ENCODE peak calls at places on chromosomes 4 and X, in five cellular contexts. One of them, this sample, is unnamed.

GRCh38 chrX:132614297-132614696 is 125.5 kb upstream of the MBNL3 start:
- DNase-seq in GM23338: peak
- DNase-seq in CD4-positive, alpha-beta memory T cell: no peak
- DNase-seq in HEK293T: peak
- DNase-seq in naive B cell: no peak
- DNase-seq in this sample: no peak

GRCh38 chrX:139448996-139449395 is 81.5 kb upstream of the F9 start:
- DNase-seq in naive B cell: no peak
- DNase-seq in GM23338: no peak
- DNase-seq in CD4-positive, alpha-beta memory T cell: no peak
- DNase-seq in HEK293T: no peak
- DNase-seq in this sample: no peak

GRCh38 chr4:3257691-3258482 is 8.9 kb downstream of the MSANTD1 start:
- DNase-seq in GM23338: no peak
- DNase-seq in naive B cell: no peak
- DNase-seq in HEK293T: no peak
- DNase-seq in CD4-positive, alpha-beta memory T cell: no peak
- DNase-seq in this sample: no peak

GRCh38 chr4:185002784-185003183 is 15.5 kb upstream of the HELT start:
- DNase-seq in HEK293T: no peak
- DNase-seq in CD4-positive, alpha-beta memory T cell: no peak
- DNase-seq in naive B cell: no peak
- DNase-seq in GM23338: no peak
- DNase-seq in this sample: no peak

GRCh38 chr4:103443324-103443723 is 245.2 kb upstream of the CENPE start:
- DNase-seq in GM23338: no peak
- DNase-seq in HEK293T: no peak
- DNase-seq in naive B cell: no peak
- DNase-seq in CD4-positive, alpha-beta memory T cell: no peak
- DNase-seq in this sample: no peak

GRCh38 chrX:9464435-9465371 is at the start of gene TBL1X:
- DNase-seq in CD4-positive, alpha-beta memory T cell: peak
- DNase-seq in HEK293T: peak
- DNase-seq in GM23338: peak
- DNase-seq in naive B cell: peak
- DNase-seq in this sample: peak

GRCh38 chrX:6257025-6257424 is 28.4 kb upstream of the NLGN4X start:
- DNase-seq in naive B cell: no peak
- DNase-seq in CD4-positive, alpha-beta memory T cell: no peak
- DNase-seq in HEK293T: no peak
- DNase-seq in GM23338: no peak
- DNase-seq in this sample: no peak

GRCh38 chr4:89303177-89303576 is 4.4 kb downstream of the GPRIN3 start:
- DNase-seq in CD4-positive, alpha-beta memory T cell: peak
- DNase-seq in HEK293T: peak
- DNase-seq in GM23338: no peak
- DNase-seq in naive B cell: no peak
- DNase-seq in this sample: peak

GRCh38 chr4:64417974-64418373 is 8.7 kb upstream of the TECRL start:
- DNase-seq in GM23338: no peak
- DNase-seq in HEK293T: no peak
- DNase-seq in naive B cell: no peak
- DNase-seq in CD4-positive, alpha-beta memory T cell: no peak
- DNase-seq in this sample: no peak

GRCh38 chr4:68432320-68432719 is 14.9 kb upstream of the TMPRSS11E start:
- DNase-seq in CD4-positive, alpha-beta memory T cell: no peak
- DNase-seq in HEK293T: no peak
- DNase-seq in naive B cell: no peak
- DNase-seq in GM23338: no peak
- DNase-seq in this sample: no peak

GRCh38 chr4:110064295-110064694 is 134.1 kb downstream of the ELOVL6 start:
- DNase-seq in naive B cell: no peak
- DNase-seq in GM23338: no peak
- DNase-seq in HEK293T: no peak
- DNase-seq in CD4-positive, alpha-beta memory T cell: no peak
- DNase-seq in this sample: no peak

GRCh38 chrX:96436105-96436504 is 248.5 kb upstream of the DIAPH2 start:
- DNase-seq in naive B cell: no peak
- DNase-seq in HEK293T: no peak
- DNase-seq in CD4-positive, alpha-beta memory T cell: no peak
- DNase-seq in GM23338: no peak
- DNase-seq in this sample: no peak

GRCh38 chr4:26273308-26273980 is 47.4 kb upstream of the RBPJ start:
- DNase-seq in naive B cell: no peak
- DNase-seq in CD4-positive, alpha-beta memory T cell: no peak
- DNase-seq in GM23338: peak
- DNase-seq in HEK293T: no peak
- DNase-seq in this sample: no peak

GRCh38 chr4:89110541-89110985 is 770 bp upstream of the TIGD2 start:
- DNase-seq in GM23338: peak
- DNase-seq in CD4-positive, alpha-beta memory T cell: no peak
- DNase-seq in HEK293T: no peak
- DNase-seq in naive B cell: no peak
- DNase-seq in this sample: no peak

GRCh38 chrX:149198980-149199732 is 305.9 kb downstream of the IDS start:
- DNase-seq in GM23338: no peak
- DNase-seq in HEK293T: no peak
- DNase-seq in naive B cell: no peak
- DNase-seq in CD4-positive, alpha-beta memory T cell: no peak
- DNase-seq in this sample: no peak

GRCh38 chr4:179595671-179596410 is 2153.6 kb upstream of the AGA start:
- DNase-seq in naive B cell: no peak
- DNase-seq in GM23338: no peak
- DNase-seq in CD4-positive, alpha-beta memory T cell: no peak
- DNase-seq in HEK293T: no peak
- DNase-seq in this sample: no peak

GRCh38 chrX:129632443-129632842 is 22.3 kb downstream of the APLN start:
- DNase-seq in naive B cell: no peak
- DNase-seq in HEK293T: no peak
- DNase-seq in CD4-positive, alpha-beta memory T cell: no peak
- DNase-seq in GM23338: no peak
- DNase-seq in this sample: no peak

GRCh38 chr4:138761638-138762205 is 253.9 kb upstream of the NOCT start:
- DNase-seq in HEK293T: no peak
- DNase-seq in naive B cell: no peak
- DNase-seq in CD4-positive, alpha-beta memory T cell: no peak
- DNase-seq in GM23338: no peak
- DNase-seq in this sample: no peak

GRCh38 chr4:122619583-122619982 is 1.3 kb downstream of the IL21 start:
- DNase-seq in GM23338: no peak
- DNase-seq in HEK293T: no peak
- DNase-seq in CD4-positive, alpha-beta memory T cell: no peak
- DNase-seq in naive B cell: no peak
- DNase-seq in this sample: no peak

GRCh38 chr4:55784747-55785146 is 34.8 kb upstream of the EXOC1L start:
- DNase-seq in naive B cell: no peak
- DNase-seq in CD4-positive, alpha-beta memory T cell: no peak
- DNase-seq in GM23338: peak
- DNase-seq in HEK293T: no peak
- DNase-seq in this sample: no peak

GRCh38 chrX:28609003-28609402 is 21.8 kb downstream of the IL1RAPL1 start:
- DNase-seq in CD4-positive, alpha-beta memory T cell: no peak
- DNase-seq in naive B cell: no peak
- DNase-seq in GM23338: no peak
- DNase-seq in HEK293T: no peak
- DNase-seq in this sample: no peak

GRCh38 chrX:29071525-29071924 is 484.3 kb downstream of the IL1RAPL1 start:
- DNase-seq in GM23338: no peak
- DNase-seq in naive B cell: no peak
- DNase-seq in CD4-positive, alpha-beta memory T cell: no peak
- DNase-seq in HEK293T: no peak
- DNase-seq in this sample: no peak

GRCh38 chr4:3612934-3613333 is 80.7 kb upstream of the LRPAP1 start:
- DNase-seq in GM23338: no peak
- DNase-seq in naive B cell: no peak
- DNase-seq in HEK293T: no peak
- DNase-seq in CD4-positive, alpha-beta memory T cell: no peak
- DNase-seq in this sample: no peak

GRCh38 chrX:71214152-71214551 is 8.9 kb upstream of the GJB1 start:
- DNase-seq in CD4-positive, alpha-beta memory T cell: no peak
- DNase-seq in HEK293T: no peak
- DNase-seq in naive B cell: no peak
- DNase-seq in GM23338: no peak
- DNase-seq in this sample: no peak

GRCh38 chr4:99826016-99826415 is 9.4 kb downstream of the DAPP1 start:
- DNase-seq in GM23338: no peak
- DNase-seq in CD4-positive, alpha-beta memory T cell: no peak
- DNase-seq in HEK293T: no peak
- DNase-seq in naive B cell: no peak
- DNase-seq in this sample: no peak